ENCODE peak calls at places on chromosomes 13 and 19, in eight cellular contexts. J is lung; D is stimulated activated CD4-positive, alpha-beta T cell treated with anti-CD3 and anti-CD28 coated beads, Interleukin-4, amount 100 ng/mL, for 48 hours; V is CD8-positive, alpha-beta T cell; I is T-helper 2 cell treated with Interferon-gamma antibody and Interleukin-4, amounts not matched to agents 5 μg/mL and 100 μg/mL, for 36 hours; E is PC-3; S is activated CD8-positive, alpha-beta memory T cell treated with anti-CD3 and anti-CD28 coated beads for 1 hour; X is activated T-helper 1 cell treated with Interleukin-2 at 50 U/mL for 16 hours. T is an unnamed sample.

GRCh38 chr19:5480427-5480836 is 25.2 kb downstream of the ZNRF4 start:
- DNase-seq in J (no peak), D (peak), V (peak), I (no peak), E (peak), S (peak), X (no peak), T (no peak)

GRCh38 chr19:47356900-47357299 is 7.8 kb downstream of the DHX34 start:
- DNase-seq in J (no peak), D (no peak), V (no peak), I (no peak), E (peak), S (no peak), X (no peak), T (no peak)

GRCh38 chr19:50313812-50314536 is 15.2 kb downstream of the KCNC3 start:
- DNase-seq in J (no peak), D (no peak), V (no peak), I (no peak), E (peak), S (no peak), X (no peak), T (no peak)

GRCh38 chr13:27219611-27220010 is 31.7 kb upstream of the RPL21 start:
- DNase-seq in J (no peak), D (no peak), V (no peak), I (no peak), E (no peak), S (no peak), X (no peak), T (no peak)

GRCh38 chr13:49220035-49220855 is at the start of gene MLNR:
- DNase-seq in J (no peak), D (peak), V (peak), I (peak), E (no peak), S (no peak), X (peak), T (no peak)

GRCh38 chr13:84607614-84608013 is 725.3 kb upstream of the SLITRK1 start:
- DNase-seq in J (no peak), D (no peak), V (no peak), I (no peak), E (peak), S (no peak), X (no peak), T (peak)

GRCh38 chr19:10516671-10517286 is 468 bp downstream of the S1PR5 start:
- DNase-seq in J (no peak), D (no peak), V (peak), I (no peak), E (no peak), S (no peak), X (no peak), T (no peak)

GRCh38 chr13:20198781-20199180 is 6.0 kb upstream of the GJB2 start:
- DNase-seq in J (no peak), D (no peak), V (no peak), I (no peak), E (peak), S (no peak), X (no peak), T (no peak)

GRCh38 chr13:61255035-61255796 is 160.4 kb downstream of the PCDH20 start:
- DNase-seq in J (no peak), D (no peak), V (no peak), I (no peak), E (peak), S (no peak), X (no peak), T (no peak)

GRCh38 chr13:31431722-31432137 is 232.0 kb downstream of the B3GLCT start:
- DNase-seq in J (no peak), D (peak), V (peak), I (peak), E (peak), S (no peak), X (peak), T (no peak)

GRCh38 chr13:21233086-21233485 is 56.6 kb downstream of the MRPL57 start:
- DNase-seq in J (no peak), D (no peak), V (no peak), I (no peak), E (no peak), S (no peak), X (no peak), T (no peak)

GRCh38 chr13:64928704-64929499 is 2301.2 kb downstream of the PCDH9 start:
- DNase-seq in J (no peak), D (no peak), V (no peak), I (no peak), E (peak), S (no peak), X (no peak), T (no peak)

GRCh38 chr13:99501952-99502310 is 659 bp downstream of the TM9SF2 start:
- DNase-seq in J (no peak), D (no peak), V (no peak), I (peak), E (peak), S (no peak), X (no peak), T (no peak)

GRCh38 chr13:27663947-27664346 is 42.3 kb downstream of the POLR1D start:
- DNase-seq in J (no peak), D (no peak), V (no peak), I (no peak), E (no peak), S (no peak), X (no peak), T (no peak)

GRCh38 chr13:108967371-108967770 is 338.0 kb downstream of the MYO16 start:
- DNase-seq in J (no peak), D (no peak), V (no peak), I (no peak), E (no peak), S (no peak), X (no peak), T (no peak)

GRCh38 chr19:50266896-50267295 is 62.3 kb downstream of the KCNC3 start:
- DNase-seq in J (no peak), D (peak), V (no peak), I (no peak), E (peak), S (no peak), X (no peak), T (no peak)

GRCh38 chr19:50268501-50268900 is 60.7 kb downstream of the KCNC3 start:
- DNase-seq in J (no peak), D (no peak), V (no peak), I (no peak), E (no peak), S (no peak), X (no peak), T (no peak)

GRCh38 chr19:45601524-45602522 is at the start of gene GPR4:
- DNase-seq in J (no peak), D (no peak), V (no peak), I (no peak), E (peak), S (no peak), X (no peak), T (no peak)

GRCh38 chr13:31476266-31476665 is 263.1 kb upstream of the RXFP2 start:
- DNase-seq in J (no peak), D (no peak), V (no peak), I (no peak), E (no peak), S (no peak), X (no peak), T (no peak)

GRCh38 chr19:46825731-46826055 is 25.0 kb downstream of the AP2S1 start:
- DNase-seq in J (no peak), D (no peak), V (no peak), I (no peak), E (peak), S (no peak), X (no peak), T (no peak)

GRCh38 chr19:13428352-13428751 is 77.9 kb downstream of the CACNA1A start:
- DNase-seq in J (no peak), D (peak), V (no peak), I (no peak), E (peak), S (no peak), X (no peak), T (no peak)

GRCh38 chr13:65302691-65303090 is 1927.4 kb downstream of the PCDH9 start:
- DNase-seq in J (no peak), D (no peak), V (no peak), I (no peak), E (no peak), S (no peak), X (no peak), T (no peak)

GRCh38 chr19:55088543-55089265 is 13.0 kb downstream of the EPS8L1 start:
- DNase-seq in J (peak), D (peak), V (peak), I (peak), E (peak), S (peak), X (peak), T (peak)

GRCh38 chr19:3178377-3178972 is at the start of gene S1PR4:
- DNase-seq in J (no peak), D (peak), V (peak), I (peak), E (no peak), S (no peak), X (peak), T (no peak)

GRCh38 chr13:109500146-109500773 is 286.1 kb downstream of the IRS2 start:
- DNase-seq in J (no peak), D (no peak), V (no peak), I (no peak), E (no peak), S (no peak), X (no peak), T (no peak)

GRCh38 chr13:99969934-99970760 is 1.4 kb downstream of the ZIC5 start:
- DNase-seq in J (no peak), D (no peak), V (no peak), I (no peak), E (no peak), S (no peak), X (no peak), T (no peak)

GRCh38 chr19:42407085-42407815 is 17.2 kb upstream of the CNFN start:
- DNase-seq in J (no peak), D (no peak), V (no peak), I (no peak), E (no peak), S (no peak), X (no peak), T (no peak)

GRCh38 chr13:41514853-41515395 is 57.6 kb downstream of the RGCC start:
- DNase-seq in J (no peak), D (no peak), V (no peak), I (no peak), E (no peak), S (no peak), X (no peak), T (no peak)

GRCh38 chr13:67353891-67354459 is 123.8 kb upstream of the PCDH9 start:
- DNase-seq in J (no peak), D (no peak), V (no peak), I (no peak), E (no peak), S (no peak), X (no peak), T (no peak)

GRCh38 chr19:5045956-5046338 is 77.0 kb downstream of the KDM4B start:
- DNase-seq in J (no peak), D (no peak), V (no peak), I (no peak), E (no peak), S (no peak), X (no peak), T (no peak)

GRCh38 chr19:36140289-36141038 is 598 bp downstream of the CAPNS1 start:
- DNase-seq in J (peak), D (peak), V (peak), I (peak), E (peak), S (no peak), X (no peak), T (peak)

GRCh38 chr13:110472904-110473563 is 88.5 kb downstream of the RAB20 start:
- DNase-seq in J (no peak), D (no peak), V (no peak), I (no peak), E (no peak), S (no peak), X (no peak), T (no peak)